ENCODE peak calls at places on chromosome 3, in four cellular contexts. Y is SK-N-SH, D is IMR-90, J is psoas muscle. E is an unnamed sample.

GRCh38 chr3:129599607-129600006 is 6.9 kb downstream of the PLXND1 start:
- DNase-seq in Y (no peak), D (peak; percentile 82), J (peak; percentile 70), E (peak; percentile 86)

GRCh38 chr3:163811996-163812395 is 1266.3 kb downstream of the SI start:
- DNase-seq in Y (no peak), J (no peak), D (no peak), E (no peak)

GRCh38 chr3:13495921-13496723 is 16.0 kb downstream of the HDAC11 start:
- DNase-seq in Y (peak; percentile 84), J (peak; percentile 76), D (peak; percentile 79), E (peak; percentile 87)

GRCh38 chr3:146528954-146529353 is 15.5 kb downstream of the PLSCR1 start:
- DNase-seq in D (peak; percentile 79), Y (no peak), J (no peak), E (no peak)

GRCh38 chr3:147130461-147130860 is 275.9 kb downstream of the ZIC4 start:
- DNase-seq in Y (no peak), J (no peak), D (peak; percentile 39), E (no peak)

GRCh38 chr3:72144773-72145505 is 360.0 kb upstream of the PROK2 start:
- DNase-seq in Y (peak; percentile 35), D (no peak), J (no peak), E (peak; percentile 49)

GRCh38 chr3:111338059-111338698 is 203.8 kb upstream of the CD96 start:
- DNase-seq in Y (peak; percentile 48), D (peak; percentile 86), J (no peak), E (no peak)

GRCh38 chr3:20245781-20246180 is 59.8 kb upstream of the SGO1 start:
- DNase-seq in D (no peak), J (no peak), Y (no peak), E (no peak)

GRCh38 chr3:108305484-108306172 is 9.3 kb downstream of the HHLA2 start:
- DNase-seq in D (no peak), J (no peak), Y (no peak), E (no peak)

GRCh38 chr3:179069762-179070390 is 1.7 kb downstream of the ZMAT3 start:
- DNase-seq in J (no peak), D (peak; percentile 58), Y (peak; percentile 22), E (no peak)

GRCh38 chr3:118946449-118946848 is 88.2 kb downstream of the IGSF11 start:
- DNase-seq in D (no peak), J (no peak), Y (no peak), E (no peak)

GRCh38 chr3:187551419-187551818 is 118.8 kb downstream of the SST start:
- DNase-seq in J (no peak), Y (no peak), D (peak; percentile 6), E (no peak)

GRCh38 chr3:160016972-160017371 is 28.3 kb downstream of the IL12A start:
- DNase-seq in D (peak; percentile 79), J (no peak), Y (no peak), E (no peak)

GRCh38 chr3:176814252-176814651 is 383.0 kb downstream of the TBL1XR1 start:
- DNase-seq in D (peak; percentile 43), J (peak; percentile 27), Y (peak; percentile 45), E (peak; percentile 51)

GRCh38 chr3:129402616-129403015 is 25.8 kb downstream of the EFCAB12 start:
- DNase-seq in Y (no peak), D (no peak), J (no peak), E (no peak)

GRCh38 chr3:10249833-10250232 is 1.6 kb downstream of the TATDN2 start:
- DNase-seq in J (no peak), Y (no peak), D (peak; percentile 77), E (no peak)

GRCh38 chr3:13134879-13135206 is 61.6 kb upstream of the IQSEC1 start:
- DNase-seq in J (no peak), Y (no peak), D (no peak), E (no peak)

GRCh38 chr3:145776782-145777408 is 384.1 kb downstream of the PLOD2 start:
- DNase-seq in D (peak; percentile 54), Y (peak; percentile 10), J (no peak), E (peak; percentile 15)

GRCh38 chr3:32376098-32376497 is 15.6 kb upstream of the CMTM7 start:
- DNase-seq in J (no peak), D (peak; percentile 50), Y (no peak), E (no peak)

GRCh38 chr3:138043266-138044029 is 33.5 kb downstream of the CLDN18 start:
- DNase-seq in D (peak; percentile 93), Y (no peak), J (no peak), E (no peak)

GRCh38 chr3:71707600-71707999 is 17.6 kb downstream of the EIF4E3 start:
- DNase-seq in D (peak; percentile 62), J (no peak), Y (no peak), E (no peak)

GRCh38 chr3:132231633-132232032 is 85.6 kb upstream of the ACP3 start:
- DNase-seq in J (no peak), D (peak; percentile 55), Y (no peak), E (no peak)

GRCh38 chr3:189123595-189124387 is 48.0 kb upstream of the TPRG1 start:
- DNase-seq in D (no peak), J (peak; percentile 19), Y (peak; percentile 34), E (peak; percentile 80)

GRCh38 chr3:50337175-50337861 is 3.3 kb downstream of the RASSF1 start:
- DNase-seq in J (peak; percentile 100), Y (peak; percentile 100), D (peak; percentile 99), E (peak; percentile 100)

GRCh38 chr3:59341441-59341840 is 291.6 kb upstream of the CFAP20DC start:
- DNase-seq in Y (no peak), D (no peak), J (no peak), E (no peak)

GRCh38 chr3:39934696-39935095 is 125.3 kb downstream of the MYRIP start:
- DNase-seq in Y (no peak), J (no peak), D (no peak), E (no peak)

GRCh38 chr3:74756586-74756985 is 142.1 kb upstream of the CNTN3 start:
- DNase-seq in Y (no peak), D (no peak), J (no peak), E (no peak)

GRCh38 chr3:176767385-176767784 is 429.9 kb downstream of the TBL1XR1 start:
- DNase-seq in Y (no peak), D (peak; percentile 28), J (no peak), E (no peak)

GRCh38 chr3:52663098-52663497 is 22.6 kb downstream of the PBRM1 start:
- DNase-seq in D (no peak), J (no peak), Y (no peak), E (no peak)

GRCh38 chr3:13332740-13333139 is 87.4 kb downstream of the NUP210 start:
- DNase-seq in D (no peak), Y (no peak), J (no peak), E (no peak)

GRCh38 chr3:11662392-11662990 is 18.8 kb upstream of the VGLL4 start:
- DNase-seq in D (no peak), J (no peak), Y (no peak), E (no peak)

GRCh38 chr3:184345678-184346144 is 8.3 kb downstream of the FAM131A start:
- DNase-seq in D (peak; percentile 50), J (peak; percentile 76), Y (peak; percentile 73), E (peak; percentile 76)

GRCh38 chr3:182083112-182083511 is 371.4 kb downstream of the SOX2 start:
- DNase-seq in Y (no peak), J (no peak), D (no peak), E (no peak)

GRCh38 chr3:158168996-158169573 is 59.2 kb downstream of the RSRC1 start:
- DNase-seq in Y (no peak), D (peak; percentile 21), J (no peak), E (no peak)

GRCh38 chr3:192861972-192862371 is 55.7 kb downstream of the MB21D2 start:
- DNase-seq in D (no peak), Y (no peak), J (no peak), E (no peak)

GRCh38 chr3:105869531-105869833 is 670 bp upstream of the CBLB start:
- DNase-seq in Y (no peak), J (no peak), D (no peak), E (no peak)
- H3K4me3 ChIP-seq in Y (peak overlapping the region; percentile 96), J (peak overlapping the region; percentile 96), D (peak overlapping the region; percentile 78), E (peak overlapping the region; percentile 64)

DNA sequence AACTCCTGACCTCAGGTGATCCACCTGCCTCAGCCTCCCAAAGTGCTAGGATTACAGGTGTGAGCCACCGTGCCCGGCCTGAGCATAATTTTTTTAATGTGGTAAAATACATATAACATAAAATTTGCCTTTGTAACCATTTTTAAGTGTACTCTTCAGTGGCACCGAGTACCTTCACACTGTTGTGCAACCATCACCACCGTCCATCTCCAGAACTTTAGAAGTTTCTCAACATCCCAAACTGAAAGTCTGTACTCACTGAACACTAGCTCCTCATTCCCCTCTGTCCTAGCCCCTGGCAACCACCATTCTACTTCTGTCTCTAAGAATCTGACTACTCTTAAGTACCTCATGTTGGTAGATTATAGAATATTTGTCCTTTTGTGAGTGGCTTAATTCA is 35.2 kb downstream of the LRIG1 start:
- DNase-seq in J (no peak), Y (no peak), D (no peak), E (no peak)
- H3K4me1 ChIP-seq in J (peaks cover 54% of the 10 kb centered on the region), Y (no peaks in the 10 kb centered on the region), D (peaks cover 17% of the 10 kb centered on the region), E (peaks cover 4% of the 10 kb centered on the region)

DNA sequence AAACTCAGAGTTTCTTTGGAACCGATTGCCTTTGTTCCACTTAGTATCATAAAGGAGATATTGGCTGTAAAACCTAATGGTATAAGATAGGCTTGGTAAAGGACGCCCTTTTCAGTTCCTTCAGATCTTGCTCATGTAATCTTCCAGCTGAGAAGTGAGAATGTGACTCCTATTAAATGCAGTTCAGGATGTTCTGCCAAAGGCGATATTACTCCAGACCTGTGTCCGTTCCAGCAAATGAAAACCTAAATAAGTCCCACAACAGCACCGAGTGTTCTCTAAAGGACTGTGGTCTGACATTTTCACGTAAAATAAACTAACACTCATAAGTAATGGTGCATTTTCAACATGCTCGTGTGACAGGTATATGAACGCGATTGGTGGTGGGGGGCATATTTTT is 276.2 kb downstream of the FEZF2 start:
- DNase-seq in Y (no peak), D (no peak), J (no peak), E (no peak)
- H3K4me3 ChIP-seq in Y (no peak overlapping the region), D (no peak overlapping the region), J (peak overlapping the region; percentile 45), E (no peak overlapping the region)

GRCh38 chr3:42745776-42746454 is 27.1 kb downstream of the CCDC13 start:
- DNase-seq in Y (no peak), D (no peak), J (no peak), E (no peak)
- H3K4me1 ChIP-seq in Y (no peaks in the 10 kb centered on the region), D (peaks cover 12% of the 10 kb centered on the region), J (peaks cover 26% of the 10 kb centered on the region), E (peaks cover 15% of the 10 kb centered on the region)

GRCh38 chr3:152296990-152297389 is 28.3 kb downstream of the MBNL1 start:
- DNase-seq in J (no peak), D (no peak), Y (no peak), E (no peak)

GRCh38 chr3:152300029-152300764 is 31.5 kb downstream of the MBNL1 start:
- DNase-seq in D (no peak), J (no peak), Y (no peak), E (no peak)

GRCh38 chr3:152296382-152296781 is 27.7 kb downstream of the MBNL1 start:
- DNase-seq in D (no peak), J (no peak), Y (no peak), E (no peak)

GRCh38 chr3:152299243-152299976 is 30.7 kb downstream of the MBNL1 start:
- DNase-seq in D (no peak), Y (no peak), J (no peak), E (peak; percentile 54)

GRCh38 chr3:152298393-152299242 is 29.9 kb downstream of the MBNL1 start:
- DNase-seq in D (peak; percentile 99), Y (peak; percentile 60), J (peak; percentile 29), E (no peak)
- H3K4me3 ChIP-seq in D (peak overlapping the region; percentile 52), Y (peak overlapping the region; percentile 50), J (peak overlapping the region; percentile 70), E (peak overlapping the region; percentile 84)

E was measured in right cardiac atrium.